ENCODE peak calls at places on chromosomes 6 and 20, in five cellular contexts. W is left ventricle myocardium inferior, E is A549, P is body of pancreas, F is AG04450. I is an unnamed sample.
A peak's percentile ranks its signal among the peaks of the same experiment; 100 is the strongest.

GRCh38 chr6:138795809-138796469 is at the start of gene ECT2L:
- DNase-seq in W (peak; percentile 86), E (no peak), P (peak; percentile 41), F (no peak), I (peak; percentile 80)

GRCh38 chr6:44696099-44696498 is 308.6 kb downstream of the CDC5L start:
- DNase-seq in W (no peak), E (no peak), P (no peak), F (no peak), I (no peak)

GRCh38 chr20:8161262-8162071 is 29.4 kb downstream of the PLCB1 start:
- DNase-seq in W (no peak), E (no peak), P (peak; percentile 45), F (no peak), I (no peak)

GRCh38 chr6:24431045-24431451 is 28.3 kb downstream of the MRS2 start:
- DNase-seq in W (no peak), E (peak; percentile 33), P (no peak), F (peak; percentile 7), I (no peak)

GRCh38 chr6:448296-449056 is 56.9 kb downstream of the IRF4 start:
- DNase-seq in W (no peak), E (no peak), P (no peak), F (no peak), I (peak; percentile 38)

GRCh38 chr20:15619341-15619740 is 953.9 kb downstream of the KIF16B start:
- DNase-seq in W (no peak), E (no peak), P (no peak), F (no peak), I (no peak)

GRCh38 chr6:119327810-119328209 is 21.8 kb downstream of the MAN1A1 start:
- DNase-seq in W (no peak), E (no peak), P (no peak), F (no peak), I (no peak)

GRCh38 chr20:44590980-44591778 is 8.8 kb downstream of the PKIG start:
- DNase-seq in W (no peak), E (no peak), P (no peak), F (no peak), I (no peak)

GRCh38 chr6:6008648-6009421 is 2.1 kb upstream of the NRN1 start:
- DNase-seq in W (peak; percentile 73), E (peak; percentile 68), P (peak; percentile 76), F (no peak), I (peak; percentile 73)

GRCh38 chr6:158868122-158868480 is 48.9 kb upstream of the EZR start:
- DNase-seq in W (no peak), E (no peak), P (no peak), F (no peak), I (no peak)

GRCh38 chr6:72649032-72649984 is 27.4 kb downstream of the KCNQ5 start:
- DNase-seq in W (no peak), E (no peak), P (no peak), F (peak; percentile 24), I (no peak)

DNA sequence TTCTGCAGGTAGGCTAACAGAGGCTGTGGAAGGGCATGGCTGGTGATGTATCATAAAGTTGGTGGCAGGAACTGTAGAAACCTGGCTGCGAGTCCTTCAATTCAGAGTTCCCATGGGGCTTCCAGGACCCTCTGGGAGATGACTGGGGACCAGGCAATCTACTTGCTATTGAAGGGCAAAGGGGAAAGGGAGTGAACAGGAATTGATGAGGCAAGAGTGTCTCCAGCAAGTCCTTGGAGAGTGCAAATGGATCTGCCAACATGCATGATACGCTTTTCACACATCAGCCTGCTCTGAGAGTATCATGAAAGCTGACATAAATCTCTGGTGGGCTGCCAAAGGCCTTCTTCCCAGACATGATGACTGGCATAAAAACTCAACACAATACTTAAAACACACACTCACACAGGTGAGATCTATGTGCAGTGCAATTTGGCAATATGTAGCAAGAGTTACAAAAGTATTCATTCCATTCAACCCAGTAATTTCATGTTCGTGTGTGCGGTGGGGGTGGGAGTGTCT is 759.1 kb downstream of the PTPRT start:
- DNase-seq in W (no peak), E (no peak), P (no peak), F (no peak), I (no peak)
- H3K9me3 ChIP-seq in W (no peaks in the 10 kb centered on the region), E (no peaks in the 10 kb centered on the region), P (no peaks in the 10 kb centered on the region), F (peaks cover 35% of the 10 kb centered on the region), I (no peaks in the 10 kb centered on the region)

DNA sequence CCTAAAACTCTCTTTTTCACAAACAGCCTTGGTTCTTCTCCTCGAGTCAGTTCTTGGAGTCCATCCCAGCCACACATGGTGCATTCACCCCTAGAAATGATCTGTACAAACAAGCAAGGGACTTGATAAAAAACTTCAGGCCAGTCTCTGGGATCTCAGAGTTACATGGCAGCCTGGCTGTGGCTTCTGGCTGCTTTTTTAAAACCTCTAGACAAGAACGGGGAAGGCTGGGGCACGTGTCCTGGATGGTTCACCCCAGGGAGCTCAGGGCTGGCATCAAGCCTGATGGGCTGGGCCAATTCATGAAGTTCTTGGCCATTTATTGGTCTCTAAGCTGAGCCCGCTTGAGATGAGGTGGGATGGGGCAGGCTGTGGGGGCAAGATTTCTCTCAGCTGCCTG is 10.4 kb upstream of the ZFAND3 start:
- DNase-seq in W (peak; percentile 52), E (no peak), P (peak; percentile 15), F (no peak), I (no peak)
- H3K27ac ChIP-seq in W (no peak overlapping the region), E (no peak overlapping the region), P (no peak overlapping the region), F (no peak overlapping the region), I (no peak overlapping the region)

GRCh38 chr20:59671661-59672471 is 67.5 kb downstream of the PHACTR3 start:
- DNase-seq in W (no peak), E (no peak), P (no peak), F (no peak), I (no peak)

GRCh38 chr20:59673288-59673997 is 69.1 kb downstream of the PHACTR3 start:
- DNase-seq in W (no peak), E (no peak), P (no peak), F (no peak), I (no peak)

GRCh38 chr20:59672576-59672975 is 68.2 kb downstream of the PHACTR3 start:
- DNase-seq in W (no peak), E (no peak), P (no peak), F (no peak), I (no peak)

GRCh38 chr20:59676126-59676876 is 72.0 kb downstream of the PHACTR3 start:
- DNase-seq in W (no peak), E (no peak), P (no peak), F (no peak), I (no peak)

GRCh38 chr20:59673998-59674445 is 69.7 kb downstream of the PHACTR3 start:
- DNase-seq in W (no peak), E (no peak), P (no peak), F (no peak), I (no peak)
- H3K9me3 ChIP-seq in W (no peaks in the 10 kb centered on the region), E (no peaks in the 10 kb centered on the region), P (no peaks in the 10 kb centered on the region), F (peaks cover 36% of the 10 kb centered on the region), I (no peaks in the 10 kb centered on the region)

GRCh38 chr6:57303931-57304681 is 13.3 kb upstream of the PRIM2 start:
- DNase-seq in W (no peak), E (no peak), P (no peak), F (no peak), I (no peak)
- H3K27ac ChIP-seq in W (peak overlapping the region; percentile 72), E (no peak overlapping the region), P (no peak overlapping the region), F (peak overlapping the region; percentile 49), I (peak overlapping the region; percentile 46)

I was measured in tibial artery.